ENCODE peak calls at places on chromosomes 7 and 10, in six cellular contexts. One of them, this sample, is unnamed.

GRCh38 chr7:92698237-92698841 is 108.1 kb upstream of the FAM133B start:
- DNase-seq in foreskin fibroblast: peak; percentile 82
- DNase-seq in uterus: peak; percentile 37
- DNase-seq in adrenal gland: peak; percentile 66
- DNase-seq in Caco-2: no peak
- DNase-seq in fibroblast of the aortic adventitia: peak; percentile 94
- DNase-seq in this sample: peak; percentile 92

GRCh38 chr10:70564901-70565351 is 37.6 kb downstream of the PRF1 start:
- DNase-seq in foreskin fibroblast: no peak
- DNase-seq in uterus: no peak
- DNase-seq in adrenal gland: no peak
- DNase-seq in Caco-2: peak; percentile 30
- DNase-seq in fibroblast of the aortic adventitia: no peak
- DNase-seq in this sample: no peak

GRCh38 chr7:101804087-101804631 is 13.3 kb upstream of the CUX1 start:
- DNase-seq in foreskin fibroblast: no peak
- DNase-seq in uterus: no peak
- DNase-seq in adrenal gland: no peak
- DNase-seq in Caco-2: no peak
- DNase-seq in fibroblast of the aortic adventitia: no peak
- DNase-seq in this sample: no peak

GRCh38 chr10:24962998-24963397 is 10.6 kb upstream of the PRTFDC1 start:
- DNase-seq in foreskin fibroblast: no peak
- DNase-seq in uterus: no peak
- DNase-seq in adrenal gland: no peak
- DNase-seq in Caco-2: no peak
- DNase-seq in fibroblast of the aortic adventitia: no peak
- DNase-seq in this sample: no peak

GRCh38 chr10:81730901-81731300 is 144.1 kb upstream of the NRG3 start:
- DNase-seq in foreskin fibroblast: no peak
- DNase-seq in uterus: no peak
- DNase-seq in adrenal gland: no peak
- DNase-seq in Caco-2: no peak
- DNase-seq in fibroblast of the aortic adventitia: no peak
- DNase-seq in this sample: no peak

GRCh38 chr10:118522791-118523498 is 72.5 kb downstream of the PRLHR start:
- DNase-seq in foreskin fibroblast: no peak
- DNase-seq in uterus: no peak
- DNase-seq in adrenal gland: no peak
- DNase-seq in Caco-2: no peak
- DNase-seq in fibroblast of the aortic adventitia: peak; percentile 53
- DNase-seq in this sample: no peak

GRCh38 chr7:132430863-132431822 is 145.1 kb downstream of the PLXNA4 start:
- DNase-seq in foreskin fibroblast: peak; percentile 95
- DNase-seq in uterus: peak; percentile 59
- DNase-seq in adrenal gland: peak; percentile 71
- DNase-seq in Caco-2: no peak
- DNase-seq in fibroblast of the aortic adventitia: peak; percentile 96
- DNase-seq in this sample: peak; percentile 66

GRCh38 chr7:50739744-50740455 is 42.8 kb downstream of the GRB10 start:
- DNase-seq in foreskin fibroblast: peak; percentile 41
- DNase-seq in uterus: no peak
- DNase-seq in adrenal gland: no peak
- DNase-seq in Caco-2: no peak
- DNase-seq in fibroblast of the aortic adventitia: no peak
- DNase-seq in this sample: no peak

GRCh38 chr7:2966466-2967078 is 77.1 kb downstream of the CARD11 start:
- DNase-seq in foreskin fibroblast: no peak
- DNase-seq in uterus: no peak
- DNase-seq in adrenal gland: no peak
- DNase-seq in Caco-2: peak; percentile 20
- DNase-seq in fibroblast of the aortic adventitia: no peak
- DNase-seq in this sample: no peak

GRCh38 chr10:62386401-62387320 is 12.5 kb downstream of the ZNF365 start:
- DNase-seq in foreskin fibroblast: peak; percentile 26
- DNase-seq in uterus: no peak
- DNase-seq in adrenal gland: no peak
- DNase-seq in Caco-2: no peak
- DNase-seq in fibroblast of the aortic adventitia: peak; percentile 73
- DNase-seq in this sample: no peak

GRCh38 chr10:11875499-11876281 is 52.5 kb downstream of the PROSER2 start:
- DNase-seq in foreskin fibroblast: peak; percentile 73
- DNase-seq in uterus: peak; percentile 53
- DNase-seq in adrenal gland: peak; percentile 84
- DNase-seq in Caco-2: peak; percentile 98
- DNase-seq in fibroblast of the aortic adventitia: peak; percentile 91
- DNase-seq in this sample: peak; percentile 67

GRCh38 chr7:129882531-129882930 is 70.2 kb downstream of the UBE2H start:
- DNase-seq in foreskin fibroblast: peak; percentile 41
- DNase-seq in uterus: no peak
- DNase-seq in adrenal gland: no peak
- DNase-seq in Caco-2: no peak
- DNase-seq in fibroblast of the aortic adventitia: peak; percentile 37
- DNase-seq in this sample: no peak

GRCh38 chr10:87589653-87590052 is 70.0 kb upstream of the PAPSS2 start:
- DNase-seq in foreskin fibroblast: peak; percentile 53
- DNase-seq in uterus: no peak
- DNase-seq in adrenal gland: no peak
- DNase-seq in Caco-2: peak; percentile 45
- DNase-seq in fibroblast of the aortic adventitia: peak; percentile 8
- DNase-seq in this sample: peak; percentile 47

GRCh38 chr7:156019776-156020565 is 207.7 kb upstream of the SHH start:
- DNase-seq in foreskin fibroblast: no peak
- DNase-seq in uterus: no peak
- DNase-seq in adrenal gland: no peak
- DNase-seq in Caco-2: no peak
- DNase-seq in fibroblast of the aortic adventitia: no peak
- DNase-seq in this sample: no peak

GRCh38 chr10:60293797-60294196 is 95.9 kb downstream of the ANK3 start:
- DNase-seq in foreskin fibroblast: no peak
- DNase-seq in uterus: no peak
- DNase-seq in adrenal gland: no peak
- DNase-seq in Caco-2: no peak
- DNase-seq in fibroblast of the aortic adventitia: peak; percentile 54
- DNase-seq in this sample: no peak

GRCh38 chr10:8230887-8231286 is 176.4 kb downstream of the GATA3 start:
- DNase-seq in foreskin fibroblast: no peak
- DNase-seq in uterus: no peak
- DNase-seq in adrenal gland: no peak
- DNase-seq in Caco-2: no peak
- DNase-seq in fibroblast of the aortic adventitia: no peak
- DNase-seq in this sample: no peak

GRCh38 chr10:58963101-58963534 is 213.3 kb upstream of the PHYHIPL start:
- DNase-seq in foreskin fibroblast: no peak
- DNase-seq in uterus: no peak
- DNase-seq in adrenal gland: no peak
- DNase-seq in Caco-2: no peak
- DNase-seq in fibroblast of the aortic adventitia: no peak
- DNase-seq in this sample: no peak

GRCh38 chr7:106824458-106824857 is 40.6 kb upstream of the PIK3CG start:
- DNase-seq in foreskin fibroblast: no peak
- DNase-seq in uterus: no peak
- DNase-seq in adrenal gland: no peak
- DNase-seq in Caco-2: no peak
- DNase-seq in fibroblast of the aortic adventitia: no peak
- DNase-seq in this sample: no peak

GRCh38 chr10:22712959-22713852 is 1.2 kb downstream of the PIP4K2A start:
- DNase-seq in foreskin fibroblast: peak; percentile 29
- DNase-seq in uterus: peak; percentile 24
- DNase-seq in adrenal gland: peak; percentile 27
- DNase-seq in Caco-2: no peak
- DNase-seq in fibroblast of the aortic adventitia: no peak
- DNase-seq in this sample: no peak

GRCh38 chr10:22708772-22709171 is 5.6 kb downstream of the PIP4K2A start:
- DNase-seq in foreskin fibroblast: no peak
- DNase-seq in uterus: no peak
- DNase-seq in adrenal gland: no peak
- DNase-seq in Caco-2: no peak
- DNase-seq in fibroblast of the aortic adventitia: no peak
- DNase-seq in this sample: no peak

GRCh38 chr10:22712246-22712958 is 2.0 kb downstream of the PIP4K2A start:
- DNase-seq in foreskin fibroblast: peak; percentile 27
- DNase-seq in uterus: no peak
- DNase-seq in adrenal gland: no peak
- DNase-seq in Caco-2: no peak
- DNase-seq in fibroblast of the aortic adventitia: peak; percentile 69
- DNase-seq in this sample: no peak

GRCh38 chr10:22710139-22710745 is 4.1 kb downstream of the PIP4K2A start:
- DNase-seq in foreskin fibroblast: no peak
- DNase-seq in uterus: no peak
- DNase-seq in adrenal gland: no peak
- DNase-seq in Caco-2: no peak
- DNase-seq in fibroblast of the aortic adventitia: peak; percentile 26
- DNase-seq in this sample: no peak

DNA sequence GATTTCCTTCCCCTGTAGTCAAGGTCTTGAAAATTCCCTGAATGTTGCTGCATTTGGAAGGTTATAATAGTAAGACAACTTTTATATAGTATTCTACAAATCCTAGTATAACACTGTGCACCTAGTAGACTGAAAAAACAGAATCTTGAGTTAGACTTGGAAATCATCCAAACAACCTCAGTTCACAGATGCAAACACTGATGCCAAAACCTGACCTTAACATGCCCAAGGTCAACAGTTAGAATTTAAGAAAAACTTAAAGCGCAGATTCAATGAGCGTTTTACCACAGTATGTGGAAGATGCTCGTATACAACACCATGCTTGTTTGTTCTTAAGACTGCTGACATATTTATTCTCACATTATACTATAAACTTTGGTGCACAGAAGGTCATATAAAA is 3.0 kb downstream of the PIP4K2A start:
- DNase-seq in foreskin fibroblast: no peak
- DNase-seq in uterus: no peak
- DNase-seq in adrenal gland: no peak
- DNase-seq in Caco-2: no peak
- DNase-seq in fibroblast of the aortic adventitia: no peak
- DNase-seq in this sample: no peak
- H3K4me3 ChIP-seq in foreskin fibroblast: no peak overlapping the region
- H3K4me3 ChIP-seq in uterus: no peak overlapping the region
- H3K4me3 ChIP-seq in adrenal gland: peak overlapping the region; percentile 0
- H3K4me3 ChIP-seq in Caco-2: no peak overlapping the region
- H3K4me3 ChIP-seq in fibroblast of the aortic adventitia: no peak overlapping the region
- H3K4me3 ChIP-seq in this sample: no peak overlapping the region

DNA sequence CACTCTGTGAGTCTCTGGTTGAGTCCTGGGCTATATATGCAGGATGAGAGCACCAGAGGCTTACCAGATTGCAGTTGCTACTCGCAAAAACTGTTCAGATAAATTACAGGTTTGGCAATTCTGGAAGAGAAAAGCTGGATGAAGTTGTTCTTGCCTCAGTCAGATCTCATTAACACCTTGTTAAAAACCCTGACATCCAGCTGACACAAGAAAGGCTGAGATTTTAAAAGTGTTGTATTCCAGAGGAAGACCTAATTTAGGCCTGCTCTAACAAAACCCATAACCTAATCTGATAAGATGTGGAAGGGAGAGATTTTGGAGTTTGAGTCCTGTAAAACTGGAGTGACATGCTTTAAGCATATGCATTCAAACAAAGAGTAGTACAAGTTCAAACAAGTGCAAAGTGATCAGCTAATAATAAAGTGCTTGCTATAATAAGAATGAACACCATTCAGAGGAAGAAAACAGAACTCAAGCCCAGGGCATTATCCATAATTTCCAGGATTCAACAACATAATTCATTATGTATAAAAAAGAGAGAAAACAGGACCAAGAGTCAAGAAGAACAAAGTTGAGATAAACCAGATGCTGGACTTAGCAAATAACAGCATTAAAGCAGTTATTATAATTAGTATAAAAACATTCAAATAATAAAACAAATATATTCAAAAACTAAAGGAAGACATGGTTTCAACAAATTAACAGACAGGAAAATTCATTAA is 135.5 kb downstream of the CD36 start:
- DNase-seq in foreskin fibroblast: no peak
- DNase-seq in uterus: no peak
- DNase-seq in adrenal gland: no peak
- DNase-seq in Caco-2: no peak
- DNase-seq in fibroblast of the aortic adventitia: no peak
- DNase-seq in this sample: no peak
- H3K4me3 ChIP-seq in foreskin fibroblast: no peak overlapping the region
- H3K4me3 ChIP-seq in uterus: no peak overlapping the region
- H3K4me3 ChIP-seq in adrenal gland: no peak overlapping the region
- H3K4me3 ChIP-seq in Caco-2: no peak overlapping the region
- H3K4me3 ChIP-seq in fibroblast of the aortic adventitia: no peak overlapping the region
- H3K4me3 ChIP-seq in this sample: no peak overlapping the region

GRCh38 chr7:30519122-30519521 is 14.5 kb upstream of the GGCT start:
- DNase-seq in foreskin fibroblast: no peak
- DNase-seq in uterus: no peak
- DNase-seq in adrenal gland: no peak
- DNase-seq in Caco-2: no peak
- DNase-seq in fibroblast of the aortic adventitia: no peak
- DNase-seq in this sample: no peak
- H3K4me3 ChIP-seq in foreskin fibroblast: no peak overlapping the region
- H3K4me3 ChIP-seq in uterus: no peak overlapping the region
- H3K4me3 ChIP-seq in adrenal gland: no peak overlapping the region
- H3K4me3 ChIP-seq in Caco-2: no peak overlapping the region
- H3K4me3 ChIP-seq in fibroblast of the aortic adventitia: no peak overlapping the region
- H3K4me3 ChIP-seq in this sample: no peak overlapping the region

DNA sequence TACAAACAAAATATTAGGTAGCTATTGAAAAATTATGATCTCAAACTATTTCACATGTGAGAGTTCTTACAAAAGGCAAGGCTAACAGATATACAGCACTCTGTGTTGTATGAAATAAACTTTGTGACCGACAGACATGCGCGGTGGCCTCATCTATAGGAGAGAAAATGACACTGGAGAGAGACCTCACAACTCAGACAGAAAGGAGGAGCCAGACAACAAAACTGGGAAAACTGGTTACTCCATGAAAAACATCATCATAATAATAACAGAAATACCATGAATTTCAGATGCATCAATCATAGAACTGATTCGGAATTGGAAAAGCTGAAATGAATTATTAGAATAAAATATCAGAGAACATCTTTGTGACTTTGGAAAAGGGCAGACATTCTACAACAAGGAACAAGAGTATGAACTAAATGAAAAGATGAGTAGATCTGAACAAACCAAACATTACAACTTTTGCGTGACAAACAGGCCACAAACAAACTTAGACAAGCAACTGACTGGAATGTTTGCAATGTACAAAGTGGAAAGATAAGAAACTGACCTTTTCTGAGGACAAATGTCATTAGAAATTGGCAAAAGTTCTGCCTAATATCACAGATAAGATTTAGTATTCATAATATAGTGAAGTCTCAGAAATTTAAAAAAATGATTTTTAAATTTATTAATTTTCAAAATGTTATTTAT is 69.3 kb downstream of the TNS3 start:
- DNase-seq in foreskin fibroblast: no peak
- DNase-seq in uterus: peak; percentile 4
- DNase-seq in adrenal gland: no peak
- DNase-seq in Caco-2: no peak
- DNase-seq in fibroblast of the aortic adventitia: no peak
- DNase-seq in this sample: no peak
- H3K4me3 ChIP-seq in foreskin fibroblast: no peak overlapping the region
- H3K4me3 ChIP-seq in uterus: no peak overlapping the region
- H3K4me3 ChIP-seq in adrenal gland: no peak overlapping the region
- H3K4me3 ChIP-seq in Caco-2: no peak overlapping the region
- H3K4me3 ChIP-seq in fibroblast of the aortic adventitia: no peak overlapping the region
- H3K4me3 ChIP-seq in this sample: no peak overlapping the region

This sample was measured in HFF-Myc.